ENCODE peak calls at places on chromosomes 13 and 19, in four cellular contexts. One of them, this sample, is unnamed.

GRCh38 chr19:42571136-42571535 is 23.6 kb downstream of the CEACAM8 start:
- DNase-seq in cardiac muscle cell: no peak
- DNase-seq in WTC11: no peak
- DNase-seq in activated T-helper 1 cell treated with anti-CD3 and anti-CD28 coated beads, Interleukin-2, amount 50 U/mL, for 16 hours: no peak
- DNase-seq in this sample: no peak

GRCh38 chr19:12350890-12351197 is 14.6 kb downstream of the ZNF442 start:
- DNase-seq in cardiac muscle cell: no peak
- DNase-seq in WTC11: no peak
- DNase-seq in activated T-helper 1 cell treated with anti-CD3 and anti-CD28 coated beads, Interleukin-2, amount 50 U/mL, for 16 hours: no peak
- DNase-seq in this sample: no peak

GRCh38 chr13:111337206-111337605 is 16.8 kb downstream of the TEX29 start:
- DNase-seq in cardiac muscle cell: no peak
- DNase-seq in WTC11: no peak
- DNase-seq in activated T-helper 1 cell treated with anti-CD3 and anti-CD28 coated beads, Interleukin-2, amount 50 U/mL, for 16 hours: no peak
- DNase-seq in this sample: no peak

GRCh38 chr13:99587893-99588606 is 86.8 kb downstream of the TM9SF2 start:
- DNase-seq in cardiac muscle cell: no peak
- DNase-seq in WTC11: no peak
- DNase-seq in activated T-helper 1 cell treated with anti-CD3 and anti-CD28 coated beads, Interleukin-2, amount 50 U/mL, for 16 hours: no peak
- DNase-seq in this sample: no peak

GRCh38 chr19:35249848-35250711 is 1.3 kb downstream of the LSR start:
- DNase-seq in cardiac muscle cell: no peak
- DNase-seq in WTC11: peak
- DNase-seq in activated T-helper 1 cell treated with anti-CD3 and anti-CD28 coated beads, Interleukin-2, amount 50 U/mL, for 16 hours: no peak
- DNase-seq in this sample: no peak

GRCh38 chr13:83449666-83450395 is 432.4 kb downstream of the SLITRK1 start:
- DNase-seq in cardiac muscle cell: no peak
- DNase-seq in WTC11: no peak
- DNase-seq in activated T-helper 1 cell treated with anti-CD3 and anti-CD28 coated beads, Interleukin-2, amount 50 U/mL, for 16 hours: no peak
- DNase-seq in this sample: no peak

GRCh38 chr19:49564616-49565045 is 15.7 kb downstream of the NOSIP start:
- DNase-seq in cardiac muscle cell: no peak
- DNase-seq in WTC11: no peak
- DNase-seq in activated T-helper 1 cell treated with anti-CD3 and anti-CD28 coated beads, Interleukin-2, amount 50 U/mL, for 16 hours: no peak
- DNase-seq in this sample: no peak

GRCh38 chr19:8194528-8195275 is 14.5 kb upstream of the CERS4 start:
- DNase-seq in cardiac muscle cell: no peak
- DNase-seq in WTC11: no peak
- DNase-seq in activated T-helper 1 cell treated with anti-CD3 and anti-CD28 coated beads, Interleukin-2, amount 50 U/mL, for 16 hours: peak
- DNase-seq in this sample: no peak

GRCh38 chr13:95494082-95494681 is 58.3 kb upstream of the CLDN10 start:
- DNase-seq in cardiac muscle cell: peak
- DNase-seq in WTC11: no peak
- DNase-seq in activated T-helper 1 cell treated with anti-CD3 and anti-CD28 coated beads, Interleukin-2, amount 50 U/mL, for 16 hours: no peak
- DNase-seq in this sample: no peak

GRCh38 chr19:8515317-8515716 is 1.4 kb upstream of the ZNF414 start:
- DNase-seq in cardiac muscle cell: no peak
- DNase-seq in WTC11: no peak
- DNase-seq in activated T-helper 1 cell treated with anti-CD3 and anti-CD28 coated beads, Interleukin-2, amount 50 U/mL, for 16 hours: no peak
- DNase-seq in this sample: peak

GRCh38 chr19:55113570-55114039 is 3.8 kb downstream of the PPP1R12C start:
- DNase-seq in cardiac muscle cell: peak
- DNase-seq in WTC11: peak
- DNase-seq in activated T-helper 1 cell treated with anti-CD3 and anti-CD28 coated beads, Interleukin-2, amount 50 U/mL, for 16 hours: no peak
- DNase-seq in this sample: no peak